ENCODE peak calls at places on chromosomes 3 and 15, in five cellular contexts. B, Y, T, J and I are unnamed samples.

GRCh38 chr3:46852839-46853355 is 10.3 kb downstream of the MYL3 start:
- DNase-seq in J (no peak), Y (no peak), T (no peak), B (peak; percentile 18), I (peak; percentile 50)

GRCh38 chr3:31014317-31015040 is 120.0 kb upstream of the GADL1 start:
- DNase-seq in J (no peak), Y (peak; percentile 18), T (peak; percentile 92), B (no peak), I (no peak)

GRCh38 chr3:176352716-176353334 is 844.5 kb downstream of the TBL1XR1 start:
- DNase-seq in B (no peak), T (no peak), Y (no peak), J (no peak), I (no peak)

GRCh38 chr15:43520138-43520537 is 2.7 kb downstream of the MAP1A start:
- DNase-seq in B (no peak), J (no peak), T (no peak), Y (no peak), I (no peak)

GRCh38 chr3:67329358-67329757 is 325.1 kb downstream of the SUCLG2 start:
- DNase-seq in T (no peak), J (no peak), Y (peak; percentile 9), B (no peak), I (no peak)

GRCh38 chr3:81249540-81250029 is 511.9 kb downstream of the GBE1 start:
- DNase-seq in B (no peak), J (no peak), T (peak; percentile 99), Y (peak; percentile 18), I (no peak)

GRCh38 chr15:72932461-72932860 is 119.8 kb upstream of the NEO1 start:
- DNase-seq in T (no peak), J (no peak), Y (no peak), B (no peak), I (no peak)

GRCh38 chr15:75661041-75661778 is 13.5 kb downstream of the SNX33 start:
- DNase-seq in Y (peak; percentile 72), B (peak; percentile 92), J (no peak), T (peak; percentile 86), I (peak; percentile 89)

GRCh38 chr3:72274511-72275295 is 489.8 kb upstream of the PROK2 start:
- DNase-seq in J (no peak), Y (no peak), T (no peak), B (no peak), I (no peak)

GRCh38 chr3:133595341-133595740 is 21.9 kb downstream of the CDV3 start:
- DNase-seq in T (peak; percentile 38), J (no peak), B (no peak), Y (no peak), I (no peak)

GRCh38 chr15:67696087-67696486 is 129.2 kb upstream of the SKOR1 start:
- DNase-seq in Y (no peak), J (no peak), T (no peak), B (no peak), I (no peak)

GRCh38 chr15:67196672-67197363 is 57.6 kb downstream of the AAGAB start:
- DNase-seq in J (no peak), Y (peak; percentile 42), T (no peak), B (no peak), I (no peak)

GRCh38 chr3:12658593-12659058 is 5.3 kb downstream of the RAF1 start:
- DNase-seq in J (no peak), B (no peak), Y (no peak), T (peak; percentile 50), I (no peak)

GRCh38 chr3:113654851-113655250 is 41.6 kb downstream of the USF3 start:
- DNase-seq in J (no peak), B (no peak), T (no peak), Y (no peak), I (no peak)

GRCh38 chr3:48694610-48695051 is 8.9 kb upstream of the NCKIPSD start:
- DNase-seq in B (peak; percentile 90), T (peak; percentile 51), Y (peak; percentile 45), J (no peak), I (peak; percentile 83)

GRCh38 chr3:186044427-186044826 is 64.5 kb downstream of the ETV5 start:
- DNase-seq in Y (no peak), T (no peak), J (no peak), B (no peak), I (no peak)

GRCh38 chr15:84842781-84843180 is 25.6 kb downstream of the ALPK3 start:
- DNase-seq in J (no peak), Y (no peak), B (no peak), T (no peak), I (no peak)

GRCh38 chr3:41143421-41144031 is 55.8 kb upstream of the CTNNB1 start:
- DNase-seq in Y (no peak), B (no peak), T (no peak), J (no peak), I (no peak)

GRCh38 chr15:82851331-82851850 is 42.0 kb downstream of the WHAMM start:
- DNase-seq in B (no peak), J (no peak), T (no peak), Y (no peak), I (no peak)

GRCh38 chr15:74793135-74794028 is 11.5 kb downstream of the CSK start:
- DNase-seq in T (no peak), J (no peak), B (no peak), Y (no peak), I (no peak)

GRCh38 chr3:51539291-51539891 is 872 bp downstream of the RAD54L2 start:
- DNase-seq in Y (peak; percentile 38), B (no peak), J (peak; percentile 12), T (peak; percentile 50), I (no peak)

GRCh38 chr3:50605901-50606326 is 5.7 kb downstream of the CISH start:
- DNase-seq in J (no peak), T (no peak), B (no peak), Y (no peak), I (no peak)

GRCh38 chr3:172557515-172558220 is 34.4 kb upstream of the TNFSF10 start:
- DNase-seq in T (no peak), B (no peak), J (no peak), Y (no peak), I (no peak)

GRCh38 chr15:78638658-78639314 is 2.2 kb downstream of the CHRNB4 start:
- DNase-seq in Y (peak; percentile 16), B (no peak), J (peak; percentile 87), T (peak; percentile 74), I (no peak)

GRCh38 chr15:68384451-68385239 is 47.3 kb downstream of the ITGA11 start:
- DNase-seq in T (peak; percentile 89), J (no peak), B (peak; percentile 56), Y (peak; percentile 65), I (peak; percentile 62)

GRCh38 chr15:60772395-60773120 is 293.6 kb upstream of the ICE2 start:
- DNase-seq in T (no peak), Y (no peak), J (no peak), B (no peak), I (no peak)

GRCh38 chr3:4350789-4351163 is 47.6 kb downstream of the SETMAR start:
- DNase-seq in Y (peak; percentile 12), J (peak; percentile 19), T (peak; percentile 76), B (no peak), I (no peak)

GRCh38 chr15:99930696-99931095 is 197.5 kb upstream of the LYSMD4 start:
- DNase-seq in Y (no peak), T (no peak), J (no peak), B (no peak), I (no peak)

GRCh38 chr3:178498866-178499265 is 37.4 kb upstream of the KCNMB2 start:
- DNase-seq in Y (no peak), T (no peak), B (no peak), J (no peak), I (no peak)

GRCh38 chr3:12198301-12198700 is 39.6 kb upstream of the TIMP4 start:
- DNase-seq in B (no peak), J (no peak), T (peak; percentile 83), Y (no peak), I (no peak)

GRCh38 chr15:62406268-62406667 is 241.2 kb upstream of the C2CD4B start:
- DNase-seq in T (no peak), Y (no peak), B (no peak), J (no peak), I (no peak)

GRCh38 chr3:156763386-156763785 is 62.8 kb upstream of the LEKR1 start:
- DNase-seq in Y (no peak), B (no peak), T (no peak), J (no peak), I (no peak)

GRCh38 chr15:47870956-47871625 is 153.8 kb downstream of the SEMA6D start:
- DNase-seq in Y (no peak), T (peak; percentile 88), J (no peak), B (no peak), I (no peak)

GRCh38 chr3:8423307-8423706 is 78.3 kb upstream of the LMCD1 start:
- DNase-seq in T (no peak), J (no peak), Y (no peak), B (no peak), I (no peak)

GRCh38 chr3:39063143-39063542 is 11.3 kb downstream of the WDR48 start:
- DNase-seq in T (no peak), J (no peak), B (no peak), Y (no peak), I (no peak)

GRCh38 chr15:55403531-55403930 is 4.6 kb downstream of the CCPG1 start:
- DNase-seq in Y (no peak), T (no peak), B (no peak), J (no peak), I (no peak)

GRCh38 chr3:19457449-19457848 is 309.1 kb downstream of the KCNH8 start:
- DNase-seq in Y (no peak), J (no peak), T (no peak), B (no peak), I (no peak)

GRCh38 chr3:150771600-150771999 is 8.6 kb upstream of the SIAH2 start:
- DNase-seq in Y (no peak), B (no peak), J (no peak), T (no peak), I (no peak)